ENCODE peak calls at places on chromosomes 2 and 18, in four cellular contexts. P, J, X and B are unnamed samples.

GRCh38 chr2:189213226-189213625 is 33.7 kb upstream of the COL5A2 start:
- DNase-seq in X (peak), J (no peak), P (no peak), B (no peak)

GRCh38 chr18:34364699-34365098 is 140.0 kb upstream of the NOL4 start:
- DNase-seq in P (no peak), J (no peak), X (no peak), B (no peak)

GRCh38 chr2:74028290-74028689 is 43.6 kb downstream of the TET3 start:
- DNase-seq in P (no peak), J (no peak), X (no peak), B (no peak)

GRCh38 chr2:222318026-222318711 is 19.4 kb upstream of the PAX3 start:
- DNase-seq in X (peak), P (peak), J (peak), B (no peak)

GRCh38 chr18:2847341-2848144 is 737 bp downstream of the EMILIN2 start:
- DNase-seq in P (peak), J (no peak), X (peak), B (no peak)

GRCh38 chr18:40041951-40042350 is 1913.1 kb upstream of the PIK3C3 start:
- DNase-seq in P (no peak), X (no peak), J (no peak), B (no peak)

GRCh38 chr2:25309402-25309801 is 32.3 kb downstream of the DNMT3A start:
- DNase-seq in J (no peak), X (peak), P (peak), B (no peak)

GRCh38 chr2:224038049-224038829 is 847 bp downstream of the SERPINE2 start:
- DNase-seq in J (no peak), X (peak), P (peak), B (no peak)

GRCh38 chr18:35875566-35875965 is 96.9 kb upstream of the RMP24 start:
- DNase-seq in P (no peak), J (no peak), X (no peak), B (no peak)

GRCh38 chr2:78778756-78779510 is 246.6 kb upstream of the REG3G start:
- DNase-seq in X (no peak), P (no peak), J (no peak), B (no peak)

GRCh38 chr2:205733648-205734047 is 51.3 kb downstream of the NRP2 start:
- DNase-seq in J (no peak), P (no peak), X (no peak), B (no peak)

GRCh38 chr2:118227698-118228508 is 139.6 kb downstream of the INSIG2 start:
- DNase-seq in P (no peak), J (no peak), X (no peak), B (no peak)

GRCh38 chr2:72915076-72915906 is 2.0 kb upstream of the EMX1 start:
- DNase-seq in J (no peak), X (no peak), P (no peak), B (no peak)

GRCh38 chr2:228599781-228600180 is 418.3 kb upstream of the SPHKAP start:
- DNase-seq in X (no peak), P (no peak), J (no peak), B (no peak)
- H3K27ac ChIP-seq in X (peak), P (no peak), J (no peak), B (no peak)

GRCh38 chr2:120785228-120785966 is 49.7 kb downstream of the GLI2 start:
- DNase-seq in J (no peak), X (no peak), P (no peak), B (no peak)

GRCh38 chr2:120783969-120784372 is 48.3 kb downstream of the GLI2 start:
- DNase-seq in J (no peak), P (no peak), X (no peak), B (no peak)

GRCh38 chr2:120786038-120786437 is 50.4 kb downstream of the GLI2 start:
- DNase-seq in X (no peak), P (no peak), J (no peak), B (no peak)

GRCh38 chr2:120780402-120780801 is 44.7 kb downstream of the GLI2 start:
- DNase-seq in J (no peak), P (no peak), X (no peak), B (no peak)

GRCh38 chr2:120783371-120783791 is 47.7 kb downstream of the GLI2 start:
- DNase-seq in J (no peak), X (peak), P (no peak), B (no peak)
- H3K4me3 ChIP-seq in J (no peak), X (no peak), P (no peak), B (no peak)

DNA sequence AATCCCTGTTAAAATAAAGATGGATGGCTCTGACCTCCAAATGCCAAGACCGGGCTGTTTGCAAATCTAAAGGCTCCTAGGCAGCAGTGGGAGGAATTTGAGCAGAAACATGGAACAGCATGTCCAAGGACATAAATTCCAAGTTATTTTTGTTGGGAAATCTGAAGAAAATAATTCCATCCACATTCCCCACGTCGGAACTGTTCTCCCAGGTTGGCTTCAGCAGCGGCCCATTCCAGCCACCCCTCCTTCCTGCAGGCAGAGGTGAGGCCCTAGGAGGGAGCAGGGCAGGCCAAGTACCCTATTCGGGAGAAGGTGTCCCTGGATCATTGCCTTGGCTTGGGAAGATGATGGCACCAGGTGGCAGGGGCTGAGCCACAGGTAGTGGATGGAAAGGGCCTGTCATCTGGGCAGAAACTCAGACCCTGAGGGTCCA is 117.1 kb downstream of the CAPN13 start:
- DNase-seq in X (no peak), P (no peak), J (no peak), B (no peak)
- H3K27ac ChIP-seq in X (no peak), P (no peak), J (peak), B (no peak)

GRCh38 chr2:217049931-217050330 is 190.1 kb upstream of the TNP1 start:
- DNase-seq in P (no peak), X (no peak), J (no peak), B (no peak)
- H3K4me3 ChIP-seq in P (no peak), X (no peak), J (no peak), B (no peak)

DNA sequence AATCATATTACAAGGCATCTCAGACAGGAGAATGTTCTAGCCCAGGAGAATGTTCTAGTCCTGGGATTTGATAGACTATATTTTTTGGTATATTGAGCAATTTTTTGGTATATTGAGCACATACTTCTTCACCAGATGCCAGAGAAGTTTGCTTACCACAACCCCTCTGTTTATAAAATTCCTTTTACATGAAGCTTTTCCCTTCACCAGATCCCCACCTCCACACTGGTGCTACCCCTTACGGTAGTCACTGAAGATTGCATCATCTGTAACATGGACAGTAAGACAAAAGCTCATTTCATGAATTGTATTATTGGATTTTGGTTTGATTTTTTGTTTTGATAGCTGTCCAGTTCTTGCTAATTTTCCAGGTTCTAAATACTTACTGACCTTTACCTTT is 7.2 kb upstream of the HNMT start:
- DNase-seq in X (peak), J (no peak), P (no peak), B (no peak)
- H3K27ac ChIP-seq in X (no peak), J (no peak), P (no peak), B (no peak)